ENCODE peak calls at places on chromosomes 2 and 18, in nine cellular contexts. U is GM06990; F is lung; N is GM03348; K is T-helper 1 cell; D is tibial artery; X is SK-N-DZ; H is effector CD8-positive, alpha-beta T cell; S is body of pancreas. Z is an unnamed sample.
A peak's percentile ranks its signal among the peaks of the same experiment; 100 is the strongest.

GRCh38 chr2:210288376-210288775 is 26.6 kb downstream of the MYL1 start:
- DNase-seq in U (no peak), X (peak; percentile 45), S (no peak), N (no peak), F (no peak), D (no peak), H (no peak), K (no peak), Z (no peak)

GRCh38 chr2:219278655-219279150 is 463 bp upstream of the DNAJB2 start:
- DNase-seq in U (no peak), K (no peak), X (no peak), N (no peak), S (no peak), F (no peak), H (no peak), D (no peak), Z (peak; percentile 71)

GRCh38 chr18:23422751-23423418 is 30.2 kb upstream of the RIOK3 start:
- DNase-seq in F (peak; percentile 65), X (peak; percentile 16), S (no peak), N (peak; percentile 67), K (peak; percentile 19), H (no peak), U (peak; percentile 88), D (no peak), Z (no peak)

GRCh38 chr2:49108436-49108835 is 45.9 kb downstream of the FSHR start:
- DNase-seq in X (no peak), N (no peak), K (no peak), F (no peak), D (no peak), U (no peak), H (no peak), S (no peak), Z (no peak)

GRCh38 chr2:7658486-7658885 is 741.3 kb downstream of the RNF144A start:
- DNase-seq in U (no peak), S (no peak), K (no peak), N (no peak), X (no peak), F (no peak), H (no peak), D (no peak), Z (no peak)

GRCh38 chr2:207469380-207469779 is 60.4 kb upstream of the CREB1 start:
- DNase-seq in H (no peak), X (no peak), F (no peak), D (no peak), N (no peak), K (no peak), U (no peak), S (no peak), Z (no peak)

GRCh38 chr2:99974275-99974674 is 168.1 kb downstream of the AFF3 start:
- DNase-seq in U (peak; percentile 43), H (no peak), F (no peak), S (no peak), D (no peak), N (no peak), K (no peak), X (peak; percentile 87), Z (no peak)

GRCh38 chr2:150169230-150169629 is 318.2 kb downstream of the RND3 start:
- DNase-seq in S (peak; percentile 58), K (no peak), U (no peak), N (peak; percentile 59), X (no peak), D (peak; percentile 60), F (no peak), H (no peak), Z (no peak)

GRCh38 chr2:170462433-170463205 is 252.5 kb upstream of the SP5 start:
- DNase-seq in U (no peak), N (no peak), H (no peak), D (no peak), X (no peak), F (no peak), K (no peak), S (no peak), Z (no peak)

GRCh38 chr2:98556634-98557033 is 51.7 kb downstream of the COA5 start:
- DNase-seq in H (no peak), X (no peak), N (no peak), D (peak; percentile 1), U (no peak), F (no peak), S (no peak), K (no peak), Z (no peak)

GRCh38 chr2:191126386-191126785 is 24.4 kb downstream of the STAT4 start:
- DNase-seq in K (peak; percentile 66), H (no peak), X (no peak), D (no peak), U (no peak), S (no peak), N (no peak), F (no peak), Z (no peak)

GRCh38 chr18:49059028-49059670 is 108.4 kb upstream of the SMAD7 start:
- DNase-seq in D (no peak), K (no peak), F (no peak), S (no peak), H (no peak), U (no peak), X (no peak), N (no peak), Z (no peak)